ENCODE peak calls at places on chromosomes 11 and 22, in six cellular contexts. Y is cardiac muscle cell, R is Peyer's patch, X is mammary epithelial cell, I is body of pancreas, V is HepG2. P is an unnamed sample. For H3K36me3, H3K9me3 and H3K4me1, the result is how much of the 10 kb centered on the place peaks cover.

GRCh38 chr11:9672288-9672916 is 8.5 kb downstream of the SWAP70 start:
- DNase-seq in I (no peak), X (no peak), R (no peak), Y (no peak), V (no peak), P (no peak)

GRCh38 chr11:121455115-121455514 is 2.3 kb upstream of the SORL1-AS1 start:
- DNase-seq in X (no peak), R (no peak), Y (no peak), I (no peak), V (no peak), P (no peak)

GRCh38 chr11:46006418-46007070 is 84.1 kb downstream of the LARGE2 start:
- DNase-seq in V (peak), R (no peak), Y (peak), X (peak), I (peak), P (peak)

GRCh38 chr11:112285918-112286317 is 25.3 kb upstream of the PLET1 start:
- DNase-seq in X (no peak), Y (no peak), I (no peak), V (no peak), R (no peak), P (no peak)

GRCh38 chr22:44822479-44822878 is 70.1 kb downstream of the ARHGAP8 start:
- DNase-seq in X (no peak), R (no peak), Y (no peak), V (no peak), I (no peak), P (no peak)

GRCh38 chr22:37784829-37785495 is 22.8 kb upstream of the GCAT start:
- DNase-seq in V (peak), R (no peak), Y (no peak), X (peak), I (no peak), P (no peak)

GRCh38 chr11:31807791-31808074 is 3.4 kb downstream of the PAX6 start:
- DNase-seq in Y (no peak), V (no peak), X (no peak), I (no peak), R (no peak), P (no peak)

GRCh38 chr22:50340157-50340879 is 2.8 kb upstream of the PPP6R2 start:
- DNase-seq in X (peak), V (peak), I (no peak), Y (peak), R (no peak), P (no peak)

GRCh38 chr22:36783743-36784142 is 7.8 kb upstream of the IFT27 start:
- DNase-seq in Y (no peak), R (no peak), V (no peak), I (no peak), X (no peak), P (no peak)

GRCh38 chr11:33544593-33545373 is 155.8 kb downstream of the C11orf91 start:
- DNase-seq in Y (no peak), R (no peak), V (no peak), I (no peak), X (no peak), P (peak)

GRCh38 chr11:15668718-15669117 is 554.0 kb downstream of the INSC start:
- DNase-seq in Y (no peak), R (no peak), V (no peak), X (no peak), I (no peak), P (no peak)

GRCh38 chr11:115996125-115996807 is 492.1 kb upstream of the CADM1 start:
- DNase-seq in Y (no peak), V (no peak), X (no peak), R (no peak), I (no peak), P (peak)

GRCh38 chr11:60018058-60018457 is 1.1 kb downstream of the OOSP4B start:
- DNase-seq in I (no peak), R (no peak), X (no peak), V (no peak), Y (no peak), P (no peak)

GRCh38 chr11:10026514-10026913 is 267.5 kb downstream of the SBF2 start:
- DNase-seq in Y (no peak), V (no peak), R (no peak), X (no peak), I (no peak), P (no peak)

GRCh38 chr22:19082101-19082500 is 40.1 kb downstream of the DGCR2 start:
- DNase-seq in Y (no peak), V (no peak), I (no peak), R (no peak), X (no peak), P (no peak)

GRCh38 chr11:16460508-16460907 is 104.2 kb upstream of the SOX6 start:
- DNase-seq in X (no peak), Y (no peak), I (no peak), V (no peak), R (no peak), P (no peak)

GRCh38 chr11:114262681-114263509 is 33.3 kb upstream of the NNMT start:
- DNase-seq in R (no peak), V (peak), X (peak), I (peak), Y (peak), P (peak)

GRCh38 chr22:22009661-22010060 is 27.1 kb upstream of the TOP3B start:
- DNase-seq in V (no peak), Y (no peak), I (no peak), R (no peak), X (peak), P (no peak)

GRCh38 chr11:88603499-88603898 is 266.0 kb upstream of the CTSC start:
- DNase-seq in I (no peak), R (no peak), V (no peak), X (peak), Y (no peak), P (no peak)

GRCh38 chr11:16791494-16791961 is 53.1 kb downstream of the C11orf58 start:
- DNase-seq in V (peak), R (no peak), Y (no peak), X (peak), I (no peak), P (no peak)

GRCh38 chr11:43825217-43825816 is 55.3 kb upstream of the ALKBH3 start:
- DNase-seq in R (no peak), Y (peak), X (peak), I (peak), V (peak), P (no peak)

GRCh38 chr22:34851918-34852662 is 213.9 kb upstream of the ISX start:
- DNase-seq in Y (no peak), I (no peak), R (no peak), X (no peak), V (no peak), P (no peak)

GRCh38 chr11:65078151-65078550 is 5.7 kb downstream of the CDCA5 start:
- DNase-seq in Y (peak), I (peak), R (peak), X (peak), V (peak), P (peak)

GRCh38 chr22:45647532-45648225 is 24.0 kb upstream of the ATXN10 start:
- DNase-seq in X (no peak), V (no peak), I (no peak), R (no peak), Y (no peak), P (no peak)

GRCh38 chr22:38110863-38111852 is 674 bp upstream of the BAIAP2L2 start:
- DNase-seq in I (no peak), X (no peak), R (no peak), Y (no peak), V (peak), P (no peak)

GRCh38 chr11:113242767-113243397 is 71.5 kb upstream of the TTC12 start:
- DNase-seq in X (peak), V (no peak), I (peak), Y (no peak), R (no peak), P (no peak)

GRCh38 chr11:93287434-93287833 is 43.1 kb upstream of the DEUP1 start:
- DNase-seq in I (no peak), V (no peak), R (no peak), X (no peak), Y (no peak), P (no peak)

GRCh38 chr11:113161671-113162589 is 152.5 kb upstream of the TTC12 start:
- DNase-seq in I (peak), V (no peak), R (no peak), Y (peak), X (no peak), P (no peak)

GRCh38 chr22:35518781-35519180 is 21.9 kb upstream of the RASD2 start:
- DNase-seq in Y (no peak), V (no peak), I (no peak), X (no peak), R (no peak), P (no peak)

GRCh38 chr11:115581871-115582639 is 77.8 kb upstream of the CADM1 start:
- DNase-seq in V (no peak), X (peak), I (no peak), R (no peak), Y (peak), P (no peak)

GRCh38 chr11:65524010-65524746 is 705 bp upstream of the SCYL1 start:
- DNase-seq in R (no peak), I (peak), Y (no peak), V (no peak), X (peak), P (no peak)

GRCh38 chr11:97269527-97269926 is 879.7 kb downstream of the JRKL start:
- DNase-seq in I (no peak), R (no peak), X (peak), Y (peak), V (peak), P (no peak)

GRCh38 chr22:39149915-39150847 is 2.3 kb downstream of the CBX7 start:
- DNase-seq in Y (no peak), V (peak), R (no peak), X (no peak), I (no peak), P (peak)

GRCh38 chr11:2398664-2399355 is 1.7 kb upstream of the TSSC4 start:
- DNase-seq in Y (no peak), V (no peak), R (no peak), X (no peak), I (no peak), P (no peak)
- H3K36me3 ChIP-seq in Y (under half), V (under half), R (half or more), X (under half), I (under half), P (under half)

DNA sequence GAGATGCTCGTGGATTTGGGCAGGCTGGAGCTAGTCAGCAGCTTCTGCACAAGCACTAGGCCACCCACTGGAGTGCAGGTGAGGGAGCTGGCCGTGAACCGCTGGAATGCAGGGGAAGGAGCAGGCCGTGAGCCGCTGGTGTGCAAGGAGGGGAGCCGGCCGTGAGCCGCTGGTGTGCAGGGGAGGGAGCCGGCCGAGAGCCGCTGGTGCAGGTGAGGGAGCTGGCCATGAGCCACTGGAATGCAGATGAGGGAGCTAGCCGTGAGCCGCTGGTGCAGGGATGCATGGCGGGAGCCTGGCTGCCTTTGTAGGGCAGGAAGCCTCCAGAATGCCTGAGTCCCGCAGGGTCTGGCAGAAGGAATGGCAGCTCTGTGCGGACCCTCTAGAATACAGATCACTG is 4220.0 kb upstream of the OR11H1 start:
- DNase-seq in X (no peak), Y (no peak), V (no peak), R (no peak), I (no peak), P (no peak)
- H3K9me3 ChIP-seq in X (under half), Y (under half), V (half or more), R (half or more), I (under half), P (under half)

GRCh38 chr11:128624269-128625170 is 37.2 kb upstream of the ETS1 start:
- DNase-seq in X (no peak), V (no peak), Y (no peak), I (no peak), R (peak), P (peak)
- H3K4me1 ChIP-seq in X (under half), V (under half), Y (under half), I (under half), R (under half), P (under half)

DNA sequence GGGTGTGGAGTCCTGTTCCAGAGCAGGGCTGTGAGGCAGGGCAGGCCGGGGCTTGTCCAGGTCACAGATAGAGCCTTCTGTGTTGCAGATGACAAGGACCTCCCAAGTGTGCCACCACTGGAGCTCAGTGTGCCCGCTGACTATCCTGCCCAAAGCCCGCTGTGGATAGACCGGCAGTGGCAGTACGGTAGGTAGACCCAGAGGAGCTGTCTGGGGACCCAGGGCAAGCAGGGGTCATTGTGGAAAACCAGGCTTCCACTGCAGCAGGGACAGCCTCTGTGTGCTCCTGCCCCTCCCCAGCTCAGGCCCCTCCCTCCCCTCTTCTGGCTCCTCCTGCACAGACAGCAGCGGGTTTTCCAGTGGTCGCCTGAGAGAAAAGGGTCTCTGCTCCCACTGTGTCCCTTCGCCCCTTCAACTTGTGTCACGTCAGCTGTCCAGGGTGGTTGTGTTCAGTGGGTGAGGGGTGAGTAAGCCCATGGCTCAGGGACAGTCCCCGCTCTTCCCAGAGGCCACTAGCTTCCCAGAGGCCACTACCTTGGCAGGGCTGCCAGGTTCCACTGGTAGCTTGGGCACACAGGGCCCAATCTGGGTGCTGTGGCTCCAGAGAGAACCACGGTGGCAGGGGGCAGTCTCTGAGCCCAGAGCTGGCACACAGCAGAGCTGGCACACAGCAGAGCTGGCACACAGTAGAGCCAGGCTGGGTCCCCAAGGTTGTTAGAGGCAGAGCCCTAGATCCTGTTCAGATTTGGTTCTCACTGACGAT is 78.4 kb downstream of the MED15 start:
- DNase-seq in I (no peak), Y (no peak), X (no peak), V (no peak), R (no peak), P (no peak)
- H3K36me3 ChIP-seq in I (under half), Y (under half), X (under half), V (under half), R (half or more), P (under half)

P was measured in MM.1S.